ENCODE peak calls at places on chromosomes 13 and 19, in six cellular contexts. S is aorta, D is hepatocyte, U is thoracic aorta, H is GM23338, E is right atrium auricular region. B is an unnamed sample.

GRCh38 chr13:87089391-87089790 is 581.8 kb upstream of the SLITRK5 start:
- DNase-seq in U (no peak), E (no peak), S (no peak), D (no peak), H (peak), B (no peak)

GRCh38 chr19:33684550-33685303 is 63.0 kb downstream of the CHST8 start:
- DNase-seq in H (no peak), E (no peak), U (no peak), S (peak), D (no peak), B (peak)

GRCh38 chr19:35304036-35304435 is 12.1 kb downstream of the MAG start:
- DNase-seq in E (no peak), U (no peak), S (no peak), H (no peak), D (no peak), B (no peak)

GRCh38 chr19:49145485-49146407 is 9.4 kb downstream of the HRC start:
- DNase-seq in D (peak), E (peak), U (no peak), H (peak), S (peak), B (peak)

GRCh38 chr13:72163671-72164070 is 296.7 kb upstream of the DACH1 start:
- DNase-seq in U (no peak), H (peak), E (no peak), D (no peak), S (no peak), B (no peak)

GRCh38 chr19:51572908-51573307 is 1.8 kb downstream of the ZNF175 start:
- DNase-seq in U (no peak), H (no peak), D (no peak), E (no peak), S (no peak), B (no peak)

GRCh38 chr13:112711528-112712265 is 21.9 kb downstream of the ATP11A start:
- DNase-seq in U (peak), H (peak), D (peak), E (peak), S (peak), B (no peak)

GRCh38 chr19:35531291-35531690 is 2.0 kb upstream of the GAPDHS start:
- DNase-seq in S (no peak), U (no peak), D (no peak), E (no peak), H (no peak), B (no peak)

GRCh38 chr13:93233997-93234416 is 7.4 kb downstream of the GPC6 start:
- DNase-seq in D (peak), U (no peak), S (no peak), H (peak), E (no peak), B (peak)

GRCh38 chr13:24251525-24251924 is 57.9 kb upstream of the C1QTNF9 start:
- DNase-seq in D (no peak), E (no peak), H (no peak), S (peak), U (no peak), B (no peak)

GRCh38 chr13:44072536-44072935 is 192.8 kb downstream of the LACC1 start:
- DNase-seq in S (no peak), U (no peak), E (no peak), H (no peak), D (no peak), B (no peak)

GRCh38 chr19:18385675-18386542 is at the start of gene GDF15:
- DNase-seq in E (no peak), U (no peak), H (peak), S (peak), D (peak), B (peak)

GRCh38 chr13:48564046-48564445 is 31.2 kb upstream of the RCBTB2 start:
- DNase-seq in E (no peak), S (no peak), D (no peak), H (no peak), U (no peak), B (no peak)

GRCh38 chr13:85204668-85205344 is 594.4 kb downstream of the SLITRK6 start:
- DNase-seq in U (no peak), E (no peak), S (no peak), D (no peak), H (no peak), B (no peak)

GRCh38 chr13:43036386-43037220 is 13.2 kb downstream of the DNAJC15 start:
- DNase-seq in E (no peak), D (no peak), H (peak), S (peak), U (no peak), B (no peak)

GRCh38 chr19:49710372-49710951 is 19.5 kb downstream of the CPT1C start:
- DNase-seq in H (no peak), E (no peak), U (no peak), S (no peak), D (no peak), B (no peak)

GRCh38 chr13:77397636-77398035 is 70.7 kb upstream of the MYCBP2 start:
- DNase-seq in D (no peak), U (no peak), H (no peak), S (no peak), E (no peak), B (no peak)

GRCh38 chr19:34651747-34652146 is 25.2 kb downstream of the SCGB2B2 start:
- DNase-seq in S (no peak), U (no peak), E (no peak), D (no peak), H (no peak), B (no peak)

GRCh38 chr13:61148211-61148610 is 267.4 kb downstream of the PCDH20 start:
- DNase-seq in E (no peak), H (no peak), S (no peak), D (no peak), U (no peak), B (no peak)

GRCh38 chr19:49824662-49825061 is 6.6 kb downstream of the MED25 start:
- DNase-seq in S (no peak), H (no peak), E (no peak), D (no peak), U (no peak), B (no peak)

GRCh38 chr13:60268203-60268555 is 104.5 kb upstream of the DIAPH3 start:
- DNase-seq in S (no peak), H (no peak), U (no peak), D (no peak), E (no peak), B (no peak)

GRCh38 chr13:53201454-53202225 is 173.0 kb downstream of the OLFM4 start:
- DNase-seq in D (peak), E (no peak), S (no peak), U (no peak), H (peak), B (no peak)

GRCh38 chr19:7366701-7367420 is 18.1 kb downstream of the ARHGEF18 start:
- DNase-seq in E (no peak), D (no peak), U (no peak), H (peak), S (peak), B (no peak)

GRCh38 chr19:18493440-18494266 is 28.2 kb downstream of the ELL start:
- DNase-seq in E (no peak), U (no peak), S (no peak), D (no peak), H (no peak), B (no peak)

GRCh38 chr13:99312493-99312883 is 5.3 kb upstream of the GPR183 start:
- DNase-seq in U (no peak), E (peak), H (no peak), D (peak), S (peak), B (no peak)

GRCh38 chr13:48142437-48142836 is 47.5 kb upstream of the MED4 start:
- DNase-seq in H (no peak), E (no peak), U (no peak), S (no peak), D (no peak), B (no peak)

DNA sequence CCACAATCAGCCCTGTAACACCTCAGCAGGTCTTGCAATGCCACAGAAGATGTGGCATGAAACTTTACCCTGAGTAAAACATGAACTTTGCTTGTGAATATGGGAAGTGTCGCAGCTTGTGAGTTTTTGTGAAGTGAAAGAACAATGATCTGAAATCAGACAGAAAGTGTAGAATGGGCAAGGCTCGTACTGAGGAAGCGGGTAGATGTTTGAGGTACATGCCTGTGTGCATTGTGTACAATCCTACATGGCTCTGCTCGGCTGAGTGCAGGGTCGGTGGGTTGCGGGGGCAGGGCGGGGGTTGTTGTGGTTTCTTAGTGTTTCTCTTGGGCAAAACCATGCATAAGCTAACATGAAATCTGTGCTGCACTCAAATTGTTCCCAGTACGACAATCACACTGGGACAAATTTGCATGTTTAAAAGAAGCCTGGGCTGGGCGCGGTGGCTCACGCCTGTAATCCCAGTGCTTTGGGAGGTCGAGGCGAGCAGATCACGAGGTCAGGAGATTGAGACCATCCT is 1.1 kb downstream of the NLRP13 start:
- DNase-seq in H (no peak), E (no peak), D (no peak), U (no peak), S (no peak), B (no peak)
- H3K4me3 ChIP-seq in H (no peak), E (no peak), D (no peak), U (no peak), S (no peak), B (no peak)

DNA sequence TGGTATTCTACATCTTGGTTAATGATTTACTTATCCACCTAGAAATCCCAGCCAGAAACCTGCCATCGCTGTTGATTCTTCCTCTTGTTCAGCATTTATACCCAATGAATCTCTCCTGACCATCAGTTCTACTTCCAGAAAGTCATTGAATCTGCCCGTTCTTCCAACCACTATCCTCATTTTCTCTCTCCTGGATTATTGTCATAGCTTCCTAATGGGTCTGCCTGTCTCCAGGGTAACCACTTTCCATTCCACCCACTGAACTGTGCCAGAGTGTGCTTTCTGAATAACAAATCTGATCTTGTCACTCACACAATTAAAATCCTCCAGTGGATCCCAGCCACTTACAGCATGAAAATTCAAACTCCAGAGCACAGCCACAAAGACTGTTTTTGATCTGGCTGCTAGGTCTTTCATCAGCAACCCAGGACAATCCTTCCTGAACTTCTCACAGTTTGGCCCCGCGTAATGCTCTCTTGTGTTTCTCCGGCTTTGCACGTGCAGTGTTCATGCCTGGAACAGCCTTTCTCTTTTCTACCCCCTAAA is 330.6 kb downstream of the SPRY2 start:
- DNase-seq in E (no peak), H (no peak), D (no peak), U (no peak), S (no peak), B (no peak)
- H3K27ac ChIP-seq in E (no peak), H (no peak), D (no peak), U (no peak), S (no peak), B (no peak)

GRCh38 chr19:17107546-17108452 is 32.2 kb downstream of the MYO9B start:
- DNase-seq in E (peak), S (peak), D (peak), H (no peak), U (peak), B (no peak)
- H3K4me3 ChIP-seq in E (no peak), S (no peak), D (no peak), H (no peak), U (peak), B (no peak)

GRCh38 chr19:16094360-16095070 is 17.2 kb upstream of the RAB8A start:
- DNase-seq in E (no peak), U (no peak), H (no peak), S (no peak), D (no peak), B (no peak)
- H3K27ac ChIP-seq in E (peak), U (peak), H (peak), S (no peak), D (peak), B (peak)

GRCh38 chr13:75704942-75705320 is 68.8 kb downstream of the LMO7 start:
- DNase-seq in H (peak), E (no peak), S (no peak), U (no peak), D (no peak), B (no peak)

GRCh38 chr13:75703768-75704167 is 67.6 kb downstream of the LMO7 start:
- DNase-seq in H (no peak), D (no peak), U (no peak), E (no peak), S (no peak), B (no peak)

GRCh38 chr13:75705395-75705794 is 69.3 kb downstream of the LMO7 start:
- DNase-seq in S (no peak), U (no peak), H (no peak), E (no peak), D (no peak), B (no peak)

GRCh38 chr13:75704194-75704941 is 68.2 kb downstream of the LMO7 start:
- DNase-seq in E (no peak), H (no peak), D (no peak), S (no peak), U (no peak), B (no peak)

DNA sequence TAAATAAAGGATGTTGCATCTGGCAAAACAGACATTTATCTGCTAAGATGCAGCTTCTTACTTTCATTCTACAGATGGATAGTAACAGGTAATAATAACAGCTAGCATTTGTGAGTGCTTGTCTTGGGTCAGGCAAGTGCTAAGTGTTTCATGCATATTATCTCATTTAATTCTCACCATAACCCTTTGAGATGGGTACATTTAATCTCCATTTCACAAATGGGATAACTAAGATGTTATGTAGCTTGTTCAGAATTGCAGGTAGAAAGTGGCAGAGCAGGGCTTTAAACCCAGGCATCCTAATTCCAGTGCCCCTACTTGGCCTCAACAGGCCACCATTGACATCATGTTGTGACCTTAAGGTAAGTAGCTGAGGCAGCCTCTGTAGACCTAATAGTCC is 69.8 kb downstream of the LMO7 start:
- DNase-seq in E (no peak), S (no peak), U (no peak), D (no peak), H (no peak), B (no peak)
- H3K4me3 ChIP-seq in E (no peak), S (no peak), U (no peak), D (no peak), H (no peak), B (no peak)

DNA sequence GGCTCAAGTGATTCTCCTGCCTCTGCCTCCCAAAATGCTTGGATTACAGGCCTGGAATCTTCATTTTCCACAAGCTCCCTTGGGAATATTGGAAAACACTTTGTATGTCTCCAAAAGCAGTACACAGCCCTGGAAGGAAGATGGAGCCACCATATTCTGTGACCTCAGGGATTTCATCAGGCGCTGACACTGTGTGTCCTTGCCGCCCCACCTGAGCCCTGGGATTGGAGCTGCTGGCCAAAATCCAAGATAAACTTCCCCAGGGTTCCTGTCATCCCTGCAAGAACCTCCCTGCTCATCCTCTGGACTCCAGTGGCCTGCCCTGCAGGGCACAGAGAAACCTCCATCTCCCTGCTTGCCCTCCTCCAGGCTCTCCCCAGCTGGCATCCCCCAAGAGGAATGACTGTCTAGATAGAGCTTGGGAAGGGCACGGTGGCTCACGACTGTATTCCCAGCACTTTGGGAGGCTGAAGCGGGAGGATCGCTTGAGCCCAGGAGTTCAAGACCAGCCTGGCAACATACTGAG is 1.3 kb upstream of the GNG7 start:
- DNase-seq in H (no peak), U (no peak), D (no peak), S (no peak), E (no peak), B (no peak)
- H3K27ac ChIP-seq in H (no peak), U (no peak), D (no peak), S (no peak), E (no peak), B (no peak)

GRCh38 chr13:33017410-33017929 is 1.2 kb downstream of the KL start:
- DNase-seq in H (peak), D (peak), E (peak), U (no peak), S (peak), B (peak)

GRCh38 chr13:33015791-33016323 is 366 bp upstream of the KL start:
- DNase-seq in D (peak), U (no peak), E (no peak), H (peak), S (no peak), B (peak)

GRCh38 chr13:33015275-33015674 is 948 bp upstream of the KL start:
- DNase-seq in D (no peak), H (peak), U (no peak), S (no peak), E (no peak), B (no peak)

GRCh38 chr13:33016414-33017409 is at the start of gene KL:
- DNase-seq in E (no peak), H (peak), U (no peak), D (peak), S (peak), B (peak)

GRCh38 chr13:33018886-33019285 is 2.7 kb downstream of the KL start:
- DNase-seq in E (no peak), U (no peak), D (no peak), S (no peak), H (no peak), B (no peak)
- H3K4me3 ChIP-seq in E (no peak), U (no peak), D (no peak), S (no peak), H (no peak), B (no peak)

GRCh38 chr19:14410775-14411134 is 8.4 kb downstream of the DDX39A start:
- DNase-seq in H (no peak), D (no peak), S (no peak), E (no peak), U (no peak), B (no peak)

GRCh38 chr19:14413765-14414171 is 5.4 kb downstream of the DDX39A start:
- DNase-seq in U (no peak), H (no peak), E (no peak), D (no peak), S (no peak), B (no peak)

GRCh38 chr19:14412436-14413071 is 6.6 kb downstream of the DDX39A start:
- DNase-seq in U (no peak), E (no peak), D (no peak), S (no peak), H (no peak), B (no peak)

GRCh38 chr19:14411161-14411560 is 8.0 kb downstream of the DDX39A start:
- DNase-seq in S (no peak), D (no peak), H (no peak), U (no peak), E (no peak), B (no peak)

GRCh38 chr19:14413355-14413754 is 5.8 kb downstream of the DDX39A start:
- DNase-seq in D (no peak), S (no peak), H (no peak), E (no peak), U (no peak), B (no peak)
- H3K27ac ChIP-seq in D (no peak), S (no peak), H (peak), E (no peak), U (no peak), B (no peak)

GRCh38 chr13:27617801-27618411 is 2.4 kb downstream of the LNX2 start:
- DNase-seq in S (no peak), H (no peak), D (no peak), U (no peak), E (no peak), B (no peak)
- H3K4me3 ChIP-seq in S (no peak), H (peak), D (peak), U (peak), E (peak), B (no peak)

B was measured in WERI-Rb-1.